ENCODE peak calls at places on chromosome 17, in four cellular contexts. O is globus pallidus, D is HTR-8/SVneo, X is posterior cingulate gyrus. H is an unnamed sample.

GRCh38 chr17:57603978-57604377 is 141.1 kb downstream of the CCDC182 start:
- DNase-seq in O (no peak), D (no peak), X (no peak), H (peak)

GRCh38 chr17:16969931-16970906 is 1.7 kb downstream of the TNFRSF13B start:
- DNase-seq in O (no peak), D (no peak), X (no peak), H (no peak)

GRCh38 chr17:79023886-79024771 is at the start of gene C1QTNF1:
- DNase-seq in O (no peak), D (no peak), X (no peak), H (peak)

GRCh38 chr17:3916013-3916696 is at the start of gene P2RX1:
- DNase-seq in O (no peak), D (no peak), X (no peak), H (peak)

GRCh38 chr17:75827291-75828050 is 16.7 kb downstream of the UNC13D start:
- DNase-seq in O (peak), D (peak), X (peak), H (peak)

GRCh38 chr17:63496663-63497400 is 20.0 kb downstream of the ACE start:
- DNase-seq in O (no peak), D (no peak), X (no peak), H (no peak)

GRCh38 chr17:3827124-3827773 is 18.8 kb downstream of the NCBP3 start:
- DNase-seq in O (peak), D (peak), X (no peak), H (peak)

GRCh38 chr17:77602062-77602746 is 356.3 kb upstream of the TNRC6C start:
- DNase-seq in O (no peak), D (no peak), X (no peak), H (peak)

GRCh38 chr17:69999253-69999652 is 75.8 kb upstream of the KCNJ16 start:
- DNase-seq in O (no peak), D (no peak), X (no peak), H (no peak)

GRCh38 chr17:29073520-29073919 is 30.6 kb downstream of the PIPOX start:
- DNase-seq in O (no peak), D (no peak), X (no peak), H (no peak)

GRCh38 chr17:45732926-45733505 is 51.1 kb upstream of the CRHR1 start:
- DNase-seq in O (no peak), D (no peak), X (no peak), H (no peak)

GRCh38 chr17:67493811-67494210 is 116.7 kb downstream of the PITPNC1 start:
- DNase-seq in O (no peak), D (no peak), X (no peak), H (no peak)

GRCh38 chr17:3693829-3694231 is 2.1 kb downstream of the P2RX5 start:
- DNase-seq in O (no peak), D (no peak), X (no peak), H (peak)

GRCh38 chr17:34135841-34136240 is 119.2 kb upstream of the CCL2 start:
- DNase-seq in O (no peak), D (no peak), X (no peak), H (no peak)

GRCh38 chr17:6669479-6670212 is 18.1 kb downstream of the C17orf100 start:
- DNase-seq in O (no peak), D (no peak), X (no peak), H (no peak)

GRCh38 chr17:12727076-12727750 is 61.5 kb downstream of the MYOCD start:
- DNase-seq in O (no peak), D (no peak), X (no peak), H (no peak)

GRCh38 chr17:40168262-40168832 is 8.9 kb upstream of the RAPGEFL1 start:
- DNase-seq in O (peak), D (peak), X (no peak), H (no peak)

GRCh38 chr17:1878419-1879121 is 48.8 kb downstream of the RPA1 start:
- DNase-seq in O (no peak), D (no peak), X (no peak), H (no peak)

GRCh38 chr17:75774471-75774987 is 9.5 kb upstream of the GALK1 start:
- DNase-seq in O (no peak), D (no peak), X (no peak), H (no peak)

GRCh38 chr17:81479672-81480071 is 32.9 kb downstream of the ACTG1 start:
- DNase-seq in O (no peak), D (no peak), X (no peak), H (no peak)

GRCh38 chr17:81579298-81579697 is 27.1 kb upstream of the FAAP100 start:
- DNase-seq in O (no peak), D (no peak), X (peak), H (no peak)

GRCh38 chr17:32847977-32848376 is 28.9 kb downstream of the MYO1D start:
- DNase-seq in O (no peak), D (no peak), X (no peak), H (no peak)

GRCh38 chr17:39011907-39012468 is 44.8 kb upstream of the FBXO47 start:
- DNase-seq in O (no peak), D (no peak), X (no peak), H (no peak)

GRCh38 chr17:82353484-82353883 is 5.6 kb upstream of the TEX19 start:
- DNase-seq in O (no peak), D (no peak), X (no peak), H (no peak)